ENCODE peak calls at places on chromosomes 7 and 10, in five cellular contexts. F is HepG2, H is GM12878, R is K562, J is H1. D is an unnamed sample.

GRCh38 chr10:1539216-1539615 is 198.1 kb downstream of the ADARB2 start:
- DNase-seq in F (no peak), H (no peak), R (no peak), J (no peak), D (no peak)

GRCh38 chr7:108145401-108145800 is 15.2 kb upstream of the LAMB4 start:
- DNase-seq in F (no peak), H (no peak), R (no peak), J (peak; percentile 50), D (peak; percentile 55)

GRCh38 chr10:72477463-72477862 is 122.7 kb upstream of the DNAJB12 start:
- DNase-seq in F (no peak), H (no peak), R (no peak), J (no peak), D (no peak)

GRCh38 chr10:79123547-79123963 is 54.8 kb downstream of the ZMIZ1 start:
- DNase-seq in F (no peak), H (no peak), R (no peak), J (no peak), D (no peak)

GRCh38 chr10:95336702-95337101 is 45.9 kb upstream of the PDLIM1 start:
- DNase-seq in F (no peak), H (no peak), R (peak; percentile 23), J (no peak), D (no peak)

GRCh38 chr7:148535227-148535626 is 55.3 kb upstream of the C7orf33 start:
- DNase-seq in F (no peak), H (no peak), R (peak; percentile 29), J (no peak), D (no peak)

GRCh38 chr7:30278386-30278785 is 6.0 kb upstream of the ZNRF2 start:
- DNase-seq in F (no peak), H (no peak), R (no peak), J (no peak), D (no peak)

GRCh38 chr7:133253522-133253882 is 624 bp downstream of the EXOC4 start:
- DNase-seq in F (peak; percentile 22), H (no peak), R (peak; percentile 32), J (no peak), D (no peak)

GRCh38 chr7:122383934-122384333 is 79.4 kb upstream of the FEZF1 start:
- DNase-seq in F (no peak), H (peak; percentile 30), R (no peak), J (no peak), D (no peak)

GRCh38 chr7:151436446-151437162 is 3.3 kb downstream of the CRYGN start:
- DNase-seq in F (no peak), H (no peak), R (no peak), J (no peak), D (no peak)

GRCh38 chr7:120054376-120055100 is 218.4 kb upstream of the KCND2 start:
- DNase-seq in F (no peak), H (no peak), R (no peak), J (no peak), D (no peak)

GRCh38 chr10:93591065-93591808 is 9.8 kb downstream of the RBP4 start:
- DNase-seq in F (no peak), H (no peak), R (no peak), J (no peak), D (peak; percentile 32)

GRCh38 chr10:72278668-72279393 is 5.1 kb downstream of the DDIT4 start:
- DNase-seq in F (no peak), H (no peak), R (no peak), J (no peak), D (no peak)

GRCh38 chr7:4612939-4613841 is 68.9 kb upstream of the FOXK1 start:
- DNase-seq in F (no peak), H (no peak), R (peak; percentile 60), J (peak; percentile 51), D (peak; percentile 69)

GRCh38 chr10:32983333-32983909 is 25.4 kb upstream of the ITGB1 start:
- DNase-seq in F (peak; percentile 77), H (no peak), R (no peak), J (no peak), D (no peak)

GRCh38 chr10:71610651-71611050 is 108.9 kb downstream of the C10orf105 start:
- DNase-seq in F (no peak), H (no peak), R (no peak), J (no peak), D (no peak)

GRCh38 chr7:50281680-50282445 is 22.7 kb upstream of the IKZF1 start:
- DNase-seq in F (no peak), H (peak; percentile 81), R (no peak), J (no peak), D (no peak)

GRCh38 chr10:132416566-132417248 is 19.7 kb downstream of the PWWP2B start:
- DNase-seq in F (no peak), H (no peak), R (no peak), J (no peak), D (no peak)

GRCh38 chr7:36298145-36298544 is 91.5 kb upstream of the ANLN start:
- DNase-seq in F (no peak), H (no peak), R (no peak), J (no peak), D (no peak)

GRCh38 chr10:115082521-115082920 is 10.6 kb upstream of the ATRNL1 start:
- DNase-seq in F (no peak), H (no peak), R (no peak), J (no peak), D (no peak)

GRCh38 chr10:58781873-58782488 is 269.3 kb downstream of the BICC1 start:
- DNase-seq in F (peak; percentile 42), H (peak; percentile 8), R (peak; percentile 23), J (no peak), D (peak; percentile 68)

GRCh38 chr10:132158810-132159209 is 27.9 kb upstream of the DPYSL4 start:
- DNase-seq in F (no peak), H (no peak), R (no peak), J (no peak), D (peak; percentile 38)

GRCh38 chr7:110944966-110945644 is 145.8 kb upstream of the LRRN3 start:
- DNase-seq in F (no peak), H (no peak), R (peak; percentile 34), J (no peak), D (peak; percentile 59)

GRCh38 chr10:52031771-52032170 is 282.3 kb upstream of the DKK1 start:
- DNase-seq in F (no peak), H (no peak), R (no peak), J (no peak), D (no peak)

GRCh38 chr10:86164912-86165311 is 201.7 kb downstream of the GRID1 start:
- DNase-seq in F (no peak), H (no peak), R (no peak), J (no peak), D (no peak)

GRCh38 chr7:142405122-142405765 is 147.4 kb upstream of the PRSS58 start:
- DNase-seq in F (no peak), H (no peak), R (no peak), J (no peak), D (no peak)

GRCh38 chr7:140230517-140230861 is 53.7 kb upstream of the KDM7A start:
- DNase-seq in F (peak; percentile 35), H (no peak), R (no peak), J (no peak), D (no peak)

GRCh38 chr7:44279731-44280505 is 45.5 kb downstream of the CAMK2B start:
- DNase-seq in F (no peak), H (no peak), R (peak; percentile 34), J (peak; percentile 38), D (no peak)

GRCh38 chr10:89663144-89663543 is 18.1 kb upstream of the PANK1 start:
- DNase-seq in F (no peak), H (no peak), R (no peak), J (no peak), D (no peak)

GRCh38 chr10:58806970-58807630 is 294.4 kb downstream of the BICC1 start:
- DNase-seq in F (no peak), H (no peak), R (no peak), J (no peak), D (no peak)

GRCh38 chr10:61366365-61366764 is 86.8 kb downstream of the TMEM26 start:
- DNase-seq in F (no peak), H (no peak), R (no peak), J (no peak), D (no peak)

GRCh38 chr7:91005861-91006260 is 258.4 kb upstream of the FZD1 start:
- DNase-seq in F (no peak), H (no peak), R (no peak), J (no peak), D (no peak)

GRCh38 chr7:103065666-103066065 is 8.9 kb downstream of the FBXL13 start:
- DNase-seq in F (peak; percentile 45), H (no peak), R (peak; percentile 53), J (peak; percentile 70), D (peak; percentile 74)

GRCh38 chr10:70765794-70766594 is 19.2 kb downstream of the TBATA start:
- DNase-seq in F (no peak), H (no peak), R (no peak), J (no peak), D (no peak)

GRCh38 chr10:122019414-122019975 is 30.5 kb downstream of the TACC2 start:
- DNase-seq in F (no peak), H (no peak), R (no peak), J (peak; percentile 52), D (peak; percentile 55)

GRCh38 chr7:4204530-4205165 is 477.4 kb upstream of the FOXK1 start:
- DNase-seq in F (no peak), H (no peak), R (no peak), J (no peak), D (peak; percentile 81)

GRCh38 chr7:70301673-70302072 is 703.4 kb downstream of the AUTS2 start:
- DNase-seq in F (no peak), H (no peak), R (no peak), J (no peak), D (no peak)

GRCh38 chr7:54390565-54390964 is 151.6 kb upstream of the VSTM2A start:
- DNase-seq in F (no peak), H (no peak), R (no peak), J (no peak), D (no peak)

GRCh38 chr10:51657481-51657880 is 41.9 kb downstream of the CSTF2T start:
- DNase-seq in F (no peak), H (no peak), R (no peak), J (no peak), D (no peak)

GRCh38 chr7:128201690-128202085 is 39.4 kb upstream of the LEP start:
- DNase-seq in F (no peak), H (no peak), R (no peak), J (no peak), D (no peak)
- TF ChIP-seq EZH2 in F (no peak), H (no peak), R (no peak), J (no peak), D (peak; percentile 35)

GRCh38 chr10:62817763-62818425 is 1.7 kb upstream of the EGR2 start:
- DNase-seq in F (peak; percentile 54), H (no peak), R (peak; percentile 88), J (no peak), D (peak; percentile 89)
- TF ChIP-seq POLR2AphosphoS5 in F (no peak), H (no peak), R (no peak), J (no peak), D (no peak)

GRCh38 chr7:123494193-123494796 is 40.1 kb downstream of the IQUB start:
- DNase-seq in F (peak; percentile 27), H (no peak), R (peak; percentile 55), J (no peak), D (peak; percentile 53)
- TF ChIP-seq CREB1 in F (no peak), H (no peak), R (no peak), J (no peak), D (no peak)

GRCh38 chr7:106222545-106222944 is 62.2 kb downstream of the NAMPT start:
- DNase-seq in F (no peak), H (no peak), R (no peak), J (no peak), D (no peak)
- TF ChIP-seq EZH2 in F (no peak), H (no peak), R (no peak), J (no peak), D (no peak)

D was measured in GM23338.